ENCODE peak calls at places on chromosome 21, in ten cellular contexts. I is activated T-cell treated with anti-CD3 and anti-CD28 coated beads, Interleukin-2, amount 50 U/mL, for 72 hours; T is naive thymus-derived CD8-positive, alpha-beta T cell; K is astrocyte of the spinal cord; D is NK-92 treated with Interleukin-12 subunit alpha and Interleukin-12 subunit beta, amount 100 ng/mL, for 24 hours; L is Calu3; Z is choroid plexus epithelial cell; S is retinal pigment epithelial cell; Q is GM18507; G is EL. N is an unnamed sample.

GRCh38 chr21:14923468-14923867 is 141.3 kb downstream of the NRIP1 start:
- DNase-seq in Q (no peak), L (no peak), S (peak; percentile 43), I (no peak), Z (peak; percentile 47), G (peak; percentile 75), K (peak; percentile 52), D (no peak), T (no peak), N (no peak)

GRCh38 chr21:45560106-45561021 is 18.1 kb upstream of the SLC19A1 start:
- DNase-seq in T (no peak), D (no peak), K (no peak), G (no peak), I (no peak), Q (no peak), L (no peak), S (no peak), Z (no peak), N (no peak)

GRCh38 chr21:15199414-15199813 is 134.6 kb upstream of the NRIP1 start:
- DNase-seq in K (no peak), G (no peak), S (no peak), I (no peak), D (no peak), T (no peak), L (no peak), Q (no peak), Z (no peak), N (no peak)

GRCh38 chr21:26851109-26851944 is 6.1 kb upstream of the ADAMTS1 start:
- DNase-seq in D (no peak), G (no peak), T (no peak), S (no peak), L (no peak), I (no peak), Z (no peak), Q (no peak), K (no peak), N (no peak)

GRCh38 chr21:39441502-39442475 is 3.8 kb downstream of the LCA5L start:
- DNase-seq in S (no peak), L (peak; percentile 41), T (peak; percentile 24), K (peak; percentile 51), D (peak; percentile 10), I (peak; percentile 44), Q (peak; percentile 18), G (peak; percentile 50), Z (peak; percentile 79), N (peak; percentile 23)

GRCh38 chr21:37899141-37899540 is 17.1 kb downstream of the KCNJ6 start:
- DNase-seq in I (no peak), T (no peak), Z (no peak), K (no peak), D (no peak), G (no peak), L (no peak), S (no peak), Q (no peak), N (no peak)

GRCh38 chr21:31623664-31624063 is 35.8 kb upstream of the SOD1 start:
- DNase-seq in Z (peak; percentile 40), S (peak; percentile 12), D (no peak), G (no peak), K (no peak), I (no peak), T (no peak), L (no peak), Q (no peak), N (no peak)

GRCh38 chr21:45465105-45465504 is 60.1 kb downstream of the COL18A1 start:
- DNase-seq in I (no peak), Q (no peak), L (no peak), T (no peak), D (no peak), S (no peak), K (no peak), Z (no peak), G (no peak), N (no peak)

GRCh38 chr21:46160563-46161179 is 5.3 kb upstream of the FTCD start:
- DNase-seq in Q (no peak), D (no peak), K (no peak), Z (no peak), I (no peak), T (no peak), G (no peak), S (no peak), L (no peak), N (no peak)

GRCh38 chr21:21963911-21964310 is 965.7 kb downstream of the NCAM2 start:
- DNase-seq in K (no peak), T (no peak), L (no peak), I (no peak), D (no peak), Z (no peak), Q (no peak), S (no peak), G (no peak), N (no peak)

GRCh38 chr21:26769613-26770188 is 75.5 kb downstream of the ADAMTS1 start:
- DNase-seq in T (no peak), D (no peak), I (no peak), L (peak; percentile 14), Z (peak; percentile 81), Q (no peak), G (peak; percentile 52), S (no peak), K (peak; percentile 61), N (no peak)

N was measured in GM19239.